ENCODE peak calls at places on chromosomes 1 and 21, in ten cellular contexts. One of them, this sample, is unnamed.

GRCh38 chr1:21703318-21703963 is 34.3 kb upstream of the RAP1GAP start:
- DNase-seq in AG09309: peak
- DNase-seq in A549: peak
- DNase-seq in endothelial cell: peak
- DNase-seq in thoracic aorta: no peak
- DNase-seq in fibroblast of lung: peak
- DNase-seq in fibroblast of pulmonary artery: peak
- DNase-seq in ascending aorta: no peak
- DNase-seq in left ventricle myocardium inferior: no peak
- DNase-seq in RWPE1: peak
- DNase-seq in this sample: no peak

GRCh38 chr1:55478742-55479141 is 263.6 kb upstream of the USP24 start:
- DNase-seq in AG09309: no peak
- DNase-seq in A549: peak
- DNase-seq in endothelial cell: no peak
- DNase-seq in thoracic aorta: no peak
- DNase-seq in fibroblast of lung: peak
- DNase-seq in fibroblast of pulmonary artery: peak
- DNase-seq in ascending aorta: no peak
- DNase-seq in left ventricle myocardium inferior: no peak
- DNase-seq in RWPE1: peak
- DNase-seq in this sample: no peak

GRCh38 chr1:76998582-76999189 is 131.4 kb downstream of the ST6GALNAC5 start:
- DNase-seq in AG09309: peak
- DNase-seq in A549: peak
- DNase-seq in endothelial cell: no peak
- DNase-seq in thoracic aorta: no peak
- DNase-seq in fibroblast of lung: peak
- DNase-seq in fibroblast of pulmonary artery: peak
- DNase-seq in ascending aorta: no peak
- DNase-seq in left ventricle myocardium inferior: no peak
- DNase-seq in RWPE1: peak
- DNase-seq in this sample: no peak

GRCh38 chr1:9874959-9875635 is 35.0 kb downstream of the CTNNBIP1 start:
- DNase-seq in AG09309: peak
- DNase-seq in A549: peak
- DNase-seq in endothelial cell: peak
- DNase-seq in thoracic aorta: no peak
- DNase-seq in fibroblast of lung: peak
- DNase-seq in fibroblast of pulmonary artery: peak
- DNase-seq in ascending aorta: peak
- DNase-seq in left ventricle myocardium inferior: peak
- DNase-seq in RWPE1: peak
- DNase-seq in this sample: peak

GRCh38 chr1:181486098-181486420 is 2.7 kb downstream of the CACNA1E start:
- DNase-seq in AG09309: no peak
- DNase-seq in A549: no peak
- DNase-seq in endothelial cell: no peak
- DNase-seq in thoracic aorta: no peak
- DNase-seq in fibroblast of lung: no peak
- DNase-seq in fibroblast of pulmonary artery: no peak
- DNase-seq in ascending aorta: no peak
- DNase-seq in left ventricle myocardium inferior: peak
- DNase-seq in RWPE1: no peak
- DNase-seq in this sample: no peak

GRCh38 chr1:3750716-3751115 is 1.5 kb upstream of the CCDC27 start:
- DNase-seq in AG09309: no peak
- DNase-seq in A549: no peak
- DNase-seq in endothelial cell: no peak
- DNase-seq in thoracic aorta: no peak
- DNase-seq in fibroblast of lung: no peak
- DNase-seq in fibroblast of pulmonary artery: no peak
- DNase-seq in ascending aorta: no peak
- DNase-seq in left ventricle myocardium inferior: no peak
- DNase-seq in RWPE1: no peak
- DNase-seq in this sample: no peak

GRCh38 chr1:170680428-170680827 is 16.5 kb downstream of the PRRX1 start:
- DNase-seq in AG09309: peak
- DNase-seq in A549: no peak
- DNase-seq in endothelial cell: no peak
- DNase-seq in thoracic aorta: no peak
- DNase-seq in fibroblast of lung: peak
- DNase-seq in fibroblast of pulmonary artery: peak
- DNase-seq in ascending aorta: no peak
- DNase-seq in left ventricle myocardium inferior: no peak
- DNase-seq in RWPE1: no peak
- DNase-seq in this sample: no peak

GRCh38 chr21:25887166-25887565 is 152.4 kb downstream of the GABPA start:
- DNase-seq in AG09309: no peak
- DNase-seq in A549: peak
- DNase-seq in endothelial cell: no peak
- DNase-seq in thoracic aorta: no peak
- DNase-seq in fibroblast of lung: no peak
- DNase-seq in fibroblast of pulmonary artery: no peak
- DNase-seq in ascending aorta: no peak
- DNase-seq in left ventricle myocardium inferior: no peak
- DNase-seq in RWPE1: no peak
- DNase-seq in this sample: no peak

GRCh38 chr1:44602675-44603610 is 71.3 kb downstream of the TMEM53 start:
- DNase-seq in AG09309: no peak
- DNase-seq in A549: no peak
- DNase-seq in endothelial cell: no peak
- DNase-seq in thoracic aorta: no peak
- DNase-seq in fibroblast of lung: no peak
- DNase-seq in fibroblast of pulmonary artery: no peak
- DNase-seq in ascending aorta: no peak
- DNase-seq in left ventricle myocardium inferior: no peak
- DNase-seq in RWPE1: no peak
- DNase-seq in this sample: no peak

DNA sequence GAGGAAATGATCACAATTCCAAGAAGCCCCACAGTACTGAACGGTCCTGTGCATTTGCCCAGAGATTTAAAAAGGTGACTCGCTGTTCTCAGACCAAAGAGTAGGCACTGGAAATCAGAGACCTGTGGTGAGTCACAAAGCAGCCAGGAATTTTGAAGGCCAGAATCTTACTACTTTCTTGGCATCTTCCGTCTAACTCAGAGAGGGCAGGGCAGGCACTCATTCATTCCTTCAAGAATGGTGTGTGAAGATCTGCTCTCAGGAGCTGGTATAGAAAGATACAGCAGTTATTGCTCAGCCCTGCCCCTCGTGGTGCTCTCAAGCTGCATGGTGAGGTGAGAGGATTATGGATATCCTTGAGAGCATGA is 57.9 kb downstream of the BRINP2 start:
- DNase-seq in AG09309: peak
- DNase-seq in A549: peak
- DNase-seq in endothelial cell: no peak
- DNase-seq in thoracic aorta: no peak
- DNase-seq in fibroblast of lung: peak
- DNase-seq in fibroblast of pulmonary artery: peak
- DNase-seq in ascending aorta: no peak
- DNase-seq in left ventricle myocardium inferior: no peak
- DNase-seq in RWPE1: peak
- DNase-seq in this sample: no peak
- TF ChIP-seq CTCF in AG09309: peak
- TF ChIP-seq CTCF in A549: no peak
- TF ChIP-seq CTCF in endothelial cell: no peak
- TF ChIP-seq CTCF in thoracic aorta: no peak
- TF ChIP-seq CTCF in fibroblast of lung: no peak
- TF ChIP-seq CTCF in fibroblast of pulmonary artery: no peak
- TF ChIP-seq CTCF in ascending aorta: no peak
- TF ChIP-seq CTCF in left ventricle myocardium inferior: no peak
- TF ChIP-seq CTCF in RWPE1: no peak
- TF ChIP-seq CTCF in this sample: no peak

GRCh38 chr1:53633073-53633704 is 105.8 kb downstream of the GLIS1 start:
- DNase-seq in AG09309: no peak
- DNase-seq in A549: no peak
- DNase-seq in endothelial cell: no peak
- DNase-seq in thoracic aorta: no peak
- DNase-seq in fibroblast of lung: no peak
- DNase-seq in fibroblast of pulmonary artery: no peak
- DNase-seq in ascending aorta: no peak
- DNase-seq in left ventricle myocardium inferior: no peak
- DNase-seq in RWPE1: no peak
- DNase-seq in this sample: no peak

GRCh38 chr1:53628286-53628955 is 110.5 kb downstream of the GLIS1 start:
- DNase-seq in AG09309: no peak
- DNase-seq in A549: no peak
- DNase-seq in endothelial cell: no peak
- DNase-seq in thoracic aorta: no peak
- DNase-seq in fibroblast of lung: no peak
- DNase-seq in fibroblast of pulmonary artery: no peak
- DNase-seq in ascending aorta: no peak
- DNase-seq in left ventricle myocardium inferior: no peak
- DNase-seq in RWPE1: no peak
- DNase-seq in this sample: no peak

GRCh38 chr1:53634571-53634979 is 104.4 kb downstream of the GLIS1 start:
- DNase-seq in AG09309: no peak
- DNase-seq in A549: no peak
- DNase-seq in endothelial cell: no peak
- DNase-seq in thoracic aorta: no peak
- DNase-seq in fibroblast of lung: no peak
- DNase-seq in fibroblast of pulmonary artery: no peak
- DNase-seq in ascending aorta: no peak
- DNase-seq in left ventricle myocardium inferior: no peak
- DNase-seq in RWPE1: no peak
- DNase-seq in this sample: no peak

GRCh38 chr1:53629101-53629691 is 109.8 kb downstream of the GLIS1 start:
- DNase-seq in AG09309: no peak
- DNase-seq in A549: no peak
- DNase-seq in endothelial cell: no peak
- DNase-seq in thoracic aorta: no peak
- DNase-seq in fibroblast of lung: no peak
- DNase-seq in fibroblast of pulmonary artery: no peak
- DNase-seq in ascending aorta: no peak
- DNase-seq in left ventricle myocardium inferior: no peak
- DNase-seq in RWPE1: no peak
- DNase-seq in this sample: no peak

GRCh38 chr1:53631622-53632310 is 107.2 kb downstream of the GLIS1 start:
- DNase-seq in AG09309: no peak
- DNase-seq in A549: no peak
- DNase-seq in endothelial cell: no peak
- DNase-seq in thoracic aorta: no peak
- DNase-seq in fibroblast of lung: no peak
- DNase-seq in fibroblast of pulmonary artery: no peak
- DNase-seq in ascending aorta: no peak
- DNase-seq in left ventricle myocardium inferior: no peak
- DNase-seq in RWPE1: no peak
- DNase-seq in this sample: no peak
- TF ChIP-seq CTCF in AG09309: no peak
- TF ChIP-seq CTCF in A549: no peak
- TF ChIP-seq CTCF in endothelial cell: no peak
- TF ChIP-seq CTCF in thoracic aorta: no peak
- TF ChIP-seq CTCF in fibroblast of lung: no peak
- TF ChIP-seq CTCF in fibroblast of pulmonary artery: no peak
- TF ChIP-seq CTCF in ascending aorta: no peak
- TF ChIP-seq CTCF in left ventricle myocardium inferior: no peak
- TF ChIP-seq CTCF in RWPE1: no peak
- TF ChIP-seq CTCF in this sample: no peak

DNA sequence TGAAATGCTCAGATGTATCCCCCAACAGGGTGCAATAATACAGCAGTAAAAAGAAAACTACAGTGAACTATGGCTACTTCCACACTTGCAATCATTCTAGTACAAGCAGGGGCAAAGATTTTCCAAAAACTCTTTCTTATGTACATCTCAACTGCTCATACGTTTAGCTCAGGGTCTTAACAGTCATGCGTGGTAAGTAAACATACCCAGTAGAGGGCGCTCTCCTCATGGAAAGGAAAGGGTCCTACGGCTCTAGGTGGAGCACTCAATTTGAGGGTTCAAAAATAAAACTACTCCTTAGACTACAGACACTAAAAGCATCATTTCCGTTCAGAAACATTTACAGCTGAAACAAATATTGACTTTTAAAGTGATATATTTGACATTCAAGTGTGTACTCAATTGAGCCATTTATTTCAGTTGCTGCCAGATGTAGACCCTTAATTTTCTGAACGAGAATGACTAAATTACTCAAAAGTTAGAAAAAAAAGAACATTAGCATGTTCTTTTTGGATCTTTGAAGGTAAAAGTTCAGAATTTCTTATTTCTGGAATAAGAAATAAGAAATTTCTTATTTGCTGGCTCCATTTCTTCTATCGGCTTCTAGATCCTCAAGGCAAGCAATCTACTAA is 143.4 kb downstream of the KCTD3 start:
- DNase-seq in AG09309: peak
- DNase-seq in A549: peak
- DNase-seq in endothelial cell: peak
- DNase-seq in thoracic aorta: no peak
- DNase-seq in fibroblast of lung: peak
- DNase-seq in fibroblast of pulmonary artery: peak
- DNase-seq in ascending aorta: no peak
- DNase-seq in left ventricle myocardium inferior: no peak
- DNase-seq in RWPE1: peak
- DNase-seq in this sample: no peak
- TF ChIP-seq CTCF in AG09309: peak
- TF ChIP-seq CTCF in A549: peak
- TF ChIP-seq CTCF in endothelial cell: peak
- TF ChIP-seq CTCF in thoracic aorta: no peak
- TF ChIP-seq CTCF in fibroblast of lung: peak
- TF ChIP-seq CTCF in fibroblast of pulmonary artery: peak
- TF ChIP-seq CTCF in ascending aorta: no peak
- TF ChIP-seq CTCF in left ventricle myocardium inferior: peak
- TF ChIP-seq CTCF in RWPE1: peak
- TF ChIP-seq CTCF in this sample: no peak

GRCh38 chr1:175600721-175601440 is 142.5 kb downstream of the TNR start:
- DNase-seq in AG09309: no peak
- DNase-seq in A549: no peak
- DNase-seq in endothelial cell: no peak
- DNase-seq in thoracic aorta: no peak
- DNase-seq in fibroblast of lung: no peak
- DNase-seq in fibroblast of pulmonary artery: no peak
- DNase-seq in ascending aorta: no peak
- DNase-seq in left ventricle myocardium inferior: no peak
- DNase-seq in RWPE1: no peak
- DNase-seq in this sample: peak

GRCh38 chr1:175599212-175599681 is 144.1 kb downstream of the TNR start:
- DNase-seq in AG09309: no peak
- DNase-seq in A549: no peak
- DNase-seq in endothelial cell: no peak
- DNase-seq in thoracic aorta: no peak
- DNase-seq in fibroblast of lung: no peak
- DNase-seq in fibroblast of pulmonary artery: no peak
- DNase-seq in ascending aorta: no peak
- DNase-seq in left ventricle myocardium inferior: no peak
- DNase-seq in RWPE1: no peak
- DNase-seq in this sample: peak

GRCh38 chr1:175602186-175602585 is 141.2 kb downstream of the TNR start:
- DNase-seq in AG09309: no peak
- DNase-seq in A549: no peak
- DNase-seq in endothelial cell: no peak
- DNase-seq in thoracic aorta: no peak
- DNase-seq in fibroblast of lung: no peak
- DNase-seq in fibroblast of pulmonary artery: peak
- DNase-seq in ascending aorta: no peak
- DNase-seq in left ventricle myocardium inferior: no peak
- DNase-seq in RWPE1: no peak
- DNase-seq in this sample: no peak

DNA sequence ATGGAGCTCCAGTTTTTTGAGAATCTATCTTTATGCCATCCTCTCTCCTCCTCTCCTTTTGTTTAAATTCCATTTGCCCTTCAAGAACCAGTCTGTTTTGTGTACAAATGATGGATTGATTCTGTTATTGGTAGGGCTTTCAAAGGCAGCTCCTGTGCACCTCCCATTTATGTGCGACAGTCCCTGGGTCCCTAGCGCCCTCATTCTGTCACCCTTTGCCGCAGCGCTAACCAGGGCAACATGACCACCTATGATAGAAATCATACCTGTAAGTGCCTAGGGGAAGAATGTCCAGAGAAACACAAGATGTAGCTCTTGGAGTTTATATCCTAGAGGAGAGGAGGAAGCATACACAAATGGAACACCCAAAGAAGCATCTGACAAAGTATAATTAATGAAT is 138.8 kb downstream of the TNR start:
- DNase-seq in AG09309: no peak
- DNase-seq in A549: no peak
- DNase-seq in endothelial cell: no peak
- DNase-seq in thoracic aorta: no peak
- DNase-seq in fibroblast of lung: no peak
- DNase-seq in fibroblast of pulmonary artery: no peak
- DNase-seq in ascending aorta: no peak
- DNase-seq in left ventricle myocardium inferior: no peak
- DNase-seq in RWPE1: no peak
- DNase-seq in this sample: no peak
- TF ChIP-seq CTCF in AG09309: no peak
- TF ChIP-seq CTCF in A549: no peak
- TF ChIP-seq CTCF in endothelial cell: no peak
- TF ChIP-seq CTCF in thoracic aorta: no peak
- TF ChIP-seq CTCF in fibroblast of lung: no peak
- TF ChIP-seq CTCF in fibroblast of pulmonary artery: no peak
- TF ChIP-seq CTCF in ascending aorta: no peak
- TF ChIP-seq CTCF in left ventricle myocardium inferior: no peak
- TF ChIP-seq CTCF in RWPE1: no peak
- TF ChIP-seq CTCF in this sample: no peak

This sample was measured in activated B cell treated with CpG ODN at 0.5 μM for 24 hours.